ENCODE peak calls at places on chromosome 2, in four cellular contexts. W is sigmoid colon, M is PC-9, P is tibial artery. Y is an unnamed sample.

GRCh38 chr2:129443235-129443884 is 536.1 kb upstream of the RAB6C start:
- DNase-seq in W (no peak), M (no peak), P (no peak), Y (no peak)

GRCh38 chr2:96762529-96763253 is 2.0 kb downstream of the CNNM4 start:
- DNase-seq in W (no peak), M (peak; percentile 69), P (no peak), Y (no peak)

GRCh38 chr2:143161982-143162837 is 33.0 kb downstream of the ARHGAP15 start:
- DNase-seq in W (no peak), M (no peak), P (peak; percentile 23), Y (peak; percentile 18)

GRCh38 chr2:201228271-201228911 is 31.9 kb upstream of the CASP8 start:
- DNase-seq in W (no peak), M (peak; percentile 78), P (no peak), Y (no peak)

GRCh38 chr2:209977386-209978239 is 24.8 kb upstream of the RPE start:
- DNase-seq in W (no peak), M (no peak), P (no peak), Y (peak; percentile 10)

GRCh38 chr2:11458753-11459152 is 7.2 kb downstream of the E2F6 start:
- DNase-seq in W (no peak), M (no peak), P (no peak), Y (no peak)

GRCh38 chr2:191612496-191612895 is 65.4 kb upstream of the NABP1 start:
- DNase-seq in W (no peak), M (no peak), P (no peak), Y (no peak)

GRCh38 chr2:62150597-62151305 is 45.2 kb upstream of the B3GNT2 start:
- DNase-seq in W (no peak), M (peak; percentile 56), P (no peak), Y (no peak)

GRCh38 chr2:100707016-100707947 is 112.7 kb upstream of the NPAS2 start:
- DNase-seq in W (no peak), M (no peak), P (no peak), Y (no peak)

GRCh38 chr2:94982661-94983060 is 42.8 kb upstream of the MAL start:
- DNase-seq in W (no peak), M (peak; percentile 88), P (no peak), Y (no peak)

GRCh38 chr2:64654993-64655666 is 1.4 kb upstream of the SERTAD2 start:
- DNase-seq in W (no peak), M (no peak), P (no peak), Y (no peak)

GRCh38 chr2:39023649-39024048 is 97.2 kb downstream of the SOS1 start:
- DNase-seq in W (no peak), M (no peak), P (no peak), Y (no peak)

GRCh38 chr2:227462463-227462951 is 9.4 kb upstream of the AGFG1 start:
- DNase-seq in W (no peak), M (peak; percentile 75), P (no peak), Y (no peak)

GRCh38 chr2:160408575-160409291 is 84.9 kb downstream of the RBMS1 start:
- DNase-seq in W (no peak), M (no peak), P (no peak), Y (no peak)

GRCh38 chr2:239791727-239792648 is 233.2 kb downstream of the NDUFA10 start:
- DNase-seq in W (peak; percentile 46), M (no peak), P (peak; percentile 7), Y (no peak)

GRCh38 chr2:138502253-138503086 is 900 bp downstream of the SPOPL start:
- DNase-seq in W (no peak), M (no peak), P (no peak), Y (no peak)

GRCh38 chr2:128435576-128436497 is 117.2 kb upstream of the HS6ST1 start:
- DNase-seq in W (peak; percentile 49), M (no peak), P (peak; percentile 4), Y (no peak)

GRCh38 chr2:219404954-219405353 is 13.2 kb upstream of the DES start:
- DNase-seq in W (peak; percentile 81), M (no peak), P (no peak), Y (no peak)

GRCh38 chr2:157229572-157229971 is 27.9 kb upstream of the GALNT5 start:
- DNase-seq in W (no peak), M (no peak), P (no peak), Y (no peak)

GRCh38 chr2:46958431-46959017 is 42.9 kb upstream of the MCFD2 start:
- DNase-seq in W (no peak), M (no peak), P (no peak), Y (no peak)

GRCh38 chr2:46955764-46956163 is 40.2 kb upstream of the MCFD2 start:
- DNase-seq in W (no peak), M (no peak), P (no peak), Y (no peak)

GRCh38 chr2:46952171-46952570 is 36.6 kb upstream of the MCFD2 start:
- DNase-seq in W (no peak), M (no peak), P (no peak), Y (no peak)

GRCh38 chr2:46956981-46957531 is 41.5 kb upstream of the MCFD2 start:
- DNase-seq in W (no peak), M (no peak), P (no peak), Y (no peak)

DNA sequence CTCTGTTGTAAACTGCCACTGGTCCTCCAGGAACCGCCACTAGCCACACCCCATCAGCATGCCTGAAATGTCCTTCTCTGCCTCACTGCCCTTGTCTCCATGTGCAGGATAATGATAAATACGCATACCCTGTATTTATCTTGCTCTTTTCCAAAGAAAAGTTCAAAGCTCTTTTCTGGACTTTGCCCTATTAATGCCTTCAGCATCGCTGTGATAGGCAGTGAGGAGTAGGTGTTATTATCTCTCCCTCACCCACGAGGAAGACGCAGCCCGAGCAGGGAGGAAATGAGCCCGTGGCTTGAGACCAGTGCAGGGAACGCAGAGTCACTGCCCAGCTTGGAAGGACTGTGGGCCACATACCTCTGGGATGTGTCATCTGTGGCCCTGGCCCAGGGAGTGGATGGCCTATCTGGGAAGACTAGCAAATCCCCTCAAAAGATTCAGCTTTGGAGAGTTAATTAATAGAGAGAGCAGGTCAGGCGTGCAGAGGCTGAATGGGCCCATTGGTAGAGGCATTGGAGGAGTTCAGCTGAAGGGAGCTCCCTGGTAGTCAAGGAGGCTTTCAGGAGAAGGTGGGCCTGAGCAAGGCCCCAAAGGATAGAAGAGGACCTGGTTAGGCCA is 39.5 kb upstream of the MCFD2 start:
- DNase-seq in W (peak; percentile 88), M (peak; percentile 95), P (peak; percentile 84), Y (no peak)
- H3K36me3 ChIP-seq in W (peaks cover 27% of the 10 kb centered on the region), M (peaks cover 16% of the 10 kb centered on the region), P (peaks cover 33% of the 10 kb centered on the region), Y (no peaks in the 10 kb centered on the region)

DNA sequence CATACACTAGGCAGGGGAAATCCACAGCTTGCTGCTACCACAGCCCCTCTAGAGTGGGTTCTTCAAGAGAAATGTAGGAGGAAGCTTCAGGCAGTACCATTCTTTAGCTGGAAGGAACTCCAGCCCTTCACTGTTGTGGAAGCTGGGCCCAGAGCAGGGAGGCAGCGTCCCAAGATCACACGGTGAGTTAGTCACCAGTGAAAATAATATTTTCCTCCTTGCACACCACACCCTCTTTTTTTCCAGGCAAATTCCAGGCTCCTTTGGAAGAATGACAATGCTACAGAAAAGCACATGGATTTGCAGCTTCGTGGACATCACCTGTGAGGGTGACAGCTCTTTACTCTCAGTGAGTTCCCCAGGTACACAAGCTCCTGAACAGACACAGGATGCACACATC is 157.1 kb downstream of the COL6A3 start:
- DNase-seq in W (peak; percentile 88), M (no peak), P (peak; percentile 77), Y (no peak)
- H3K4me1 ChIP-seq in W (peaks cover 72% of the 10 kb centered on the region), M (peaks cover 24% of the 10 kb centered on the region), P (no peaks in the 10 kb centered on the region), Y (no peaks in the 10 kb centered on the region)

GRCh38 chr2:216450346-216450745 is 38.1 kb downstream of the SMARCAL1 start:
- DNase-seq in W (no peak), M (no peak), P (no peak), Y (no peak)
- H3K36me3 ChIP-seq in W (peaks cover 63% of the 10 kb centered on the region), M (peaks cover 25% of the 10 kb centered on the region), P (peaks cover 86% of the 10 kb centered on the region), Y (peaks cover 14% of the 10 kb centered on the region)

GRCh38 chr2:68155618-68156017 is 2.1 kb upstream of the PNO1 start:
- DNase-seq in W (no peak), M (no peak), P (no peak), Y (no peak)
- H3K4me1 ChIP-seq in W (peaks cover 34% of the 10 kb centered on the region), M (peaks cover 14% of the 10 kb centered on the region), P (no peaks in the 10 kb centered on the region), Y (peaks cover 8% of the 10 kb centered on the region)

GRCh38 chr2:106208874-106209273 is 14.8 kb upstream of the UXS1 start:
- DNase-seq in W (no peak), M (no peak), P (no peak), Y (no peak)
- H3K36me3 ChIP-seq in W (no peaks in the 10 kb centered on the region), M (no peaks in the 10 kb centered on the region), P (no peaks in the 10 kb centered on the region), Y (no peaks in the 10 kb centered on the region)

GRCh38 chr2:196274387-196274809 is 103.0 kb upstream of the STK17B start:
- DNase-seq in W (no peak), M (no peak), P (peak; percentile 32), Y (no peak)

GRCh38 chr2:196268022-196268421 is 96.6 kb upstream of the STK17B start:
- DNase-seq in W (no peak), M (no peak), P (no peak), Y (no peak)

GRCh38 chr2:196275646-196276352 is 104.4 kb upstream of the STK17B start:
- DNase-seq in W (no peak), M (peak; percentile 48), P (no peak), Y (no peak)

GRCh38 chr2:196268538-196269338 is 97.4 kb upstream of the STK17B start:
- DNase-seq in W (no peak), M (peak; percentile 79), P (no peak), Y (no peak)

GRCh38 chr2:196271786-196272185 is 100.4 kb upstream of the STK17B start:
- DNase-seq in W (no peak), M (no peak), P (no peak), Y (no peak)
- H3K4me1 ChIP-seq in W (no peaks in the 10 kb centered on the region), M (peaks cover 43% of the 10 kb centered on the region), P (no peaks in the 10 kb centered on the region), Y (peaks cover 6% of the 10 kb centered on the region)

DNA sequence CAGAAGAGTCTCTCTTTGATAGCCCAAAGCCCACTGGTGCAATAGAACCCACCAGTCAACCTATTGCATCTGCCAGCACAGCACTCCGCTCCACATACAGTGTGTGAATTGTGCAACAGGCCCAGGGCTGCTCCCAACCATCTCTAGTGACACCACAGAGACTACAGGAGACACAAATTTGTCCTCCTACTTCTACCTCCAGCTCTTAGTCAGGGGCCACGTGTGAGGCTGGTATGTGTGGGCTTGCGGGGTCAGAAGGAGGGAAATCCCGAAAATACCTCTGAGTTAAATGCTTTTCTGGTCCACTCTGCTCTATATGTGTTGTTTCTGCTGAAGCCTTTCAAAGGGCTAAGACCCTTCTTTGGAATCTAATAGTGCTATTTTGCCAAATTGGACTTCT is 18.0 kb downstream of the DGUOK start:
- DNase-seq in W (no peak), M (no peak), P (no peak), Y (no peak)
- H3K36me3 ChIP-seq in W (peaks cover 25% of the 10 kb centered on the region), M (peaks cover 63% of the 10 kb centered on the region), P (peaks cover 32% of the 10 kb centered on the region), Y (peaks cover 12% of the 10 kb centered on the region)

GRCh38 chr2:8541223-8541622 is 140.6 kb upstream of the ID2 start:
- DNase-seq in W (no peak), M (no peak), P (no peak), Y (no peak)

GRCh38 chr2:8543065-8543411 is 138.8 kb upstream of the ID2 start:
- DNase-seq in W (no peak), M (no peak), P (no peak), Y (no peak)

GRCh38 chr2:8542381-8543064 is 139.3 kb upstream of the ID2 start:
- DNase-seq in W (no peak), M (no peak), P (no peak), Y (no peak)

GRCh38 chr2:8540552-8541055 is 141.3 kb upstream of the ID2 start:
- DNase-seq in W (no peak), M (no peak), P (no peak), Y (no peak)

GRCh38 chr2:8541636-8542035 is 140.2 kb upstream of the ID2 start:
- DNase-seq in W (no peak), M (no peak), P (no peak), Y (no peak)
- H3K4me1 ChIP-seq in W (peaks cover 21% of the 10 kb centered on the region), M (peaks cover 9% of the 10 kb centered on the region), P (no peaks in the 10 kb centered on the region), Y (no peaks in the 10 kb centered on the region)